ENCODE peak calls at places on chromosomes 16 and 17, in seven cellular contexts. N is activated naive CD8-positive, alpha-beta T cell treated with anti-CD3 and anti-CD28 coated beads, Interleukin-2, amount 50 U/mL, for 24 hours; W is ACHN; A is MCF 10A; U is NCI-H1436; X is stimulated activated CD8-positive, alpha-beta memory T cell treated with anti-CD3 and anti-CD28 coated beads, Interleukin-7, amount 100 ng/mL, for 1 hour; Z is H9. S is an unnamed sample.

GRCh38 chr16:81843243-81843582 is 64.1 kb downstream of the PLCG2 start:
- DNase-seq in Z (no peak), W (peak; percentile 17), A (no peak), N (no peak), X (no peak), U (no peak), S (no peak)

GRCh38 chr16:49345829-49346228 is 27.8 kb upstream of the C16orf78 start:
- DNase-seq in Z (no peak), W (peak; percentile 43), N (peak; percentile 8), U (no peak), X (no peak), A (peak; percentile 31), S (no peak)

GRCh38 chr16:57855188-57855587 is 52.9 kb upstream of the KIFC3 start:
- DNase-seq in N (no peak), X (no peak), A (no peak), Z (no peak), W (no peak), U (no peak), S (no peak)

GRCh38 chr16:48165961-48166578 is 10.3 kb upstream of the ABCC12 start:
- DNase-seq in U (no peak), A (peak; percentile 57), W (no peak), Z (no peak), X (no peak), N (no peak), S (peak; percentile 17)

GRCh38 chr16:85602402-85602801 is 10.7 kb upstream of the GSE1 start:
- DNase-seq in N (no peak), X (no peak), U (no peak), W (no peak), A (no peak), Z (no peak), S (no peak)

GRCh38 chr17:17151055-17151454 is 55.1 kb downstream of the PLD6 start:
- DNase-seq in W (peak; percentile 94), A (peak; percentile 88), N (no peak), X (no peak), U (no peak), Z (no peak), S (peak; percentile 90)

GRCh38 chr17:78988152-78988551 is 8.4 kb upstream of the LGALS3BP start:
- DNase-seq in U (no peak), A (no peak), X (no peak), N (no peak), Z (no peak), W (no peak), S (no peak)

GRCh38 chr16:28910046-28911031 is 14.7 kb downstream of the RABEP2 start:
- DNase-seq in A (peak; percentile 12), W (no peak), Z (no peak), U (no peak), X (no peak), N (no peak), S (peak; percentile 6)

GRCh38 chr16:10332301-10332700 is 53.6 kb upstream of the ATF7IP2 start:
- DNase-seq in Z (no peak), U (no peak), N (no peak), X (no peak), A (no peak), W (peak; percentile 19), S (no peak)

GRCh38 chr16:84700518-84701277 is 898 bp downstream of the USP10 start:
- DNase-seq in W (peak; percentile 50), N (peak; percentile 23), A (peak; percentile 38), X (no peak), U (no peak), Z (no peak), S (peak; percentile 29)

GRCh38 chr16:14071576-14072271 is 605 bp downstream of the MRTFB start:
- DNase-seq in X (peak; percentile 1), A (peak; percentile 13), W (peak; percentile 44), N (no peak), Z (peak; percentile 48), U (no peak), S (no peak)

GRCh38 chr17:59366040-59366757 is 34.7 kb downstream of the YPEL2 start:
- DNase-seq in X (no peak), A (no peak), Z (peak; percentile 95), W (no peak), U (no peak), N (no peak), S (no peak)

GRCh38 chr16:86824751-86825310 is 246.5 kb downstream of the FOXL1 start:
- DNase-seq in W (no peak), Z (peak; percentile 60), X (no peak), U (no peak), A (peak; percentile 96), N (no peak), S (peak; percentile 12)

GRCh38 chr16:70290949-70291519 is 1.7 kb upstream of the AARS1 start:
- DNase-seq in X (no peak), Z (no peak), A (no peak), W (no peak), N (no peak), U (no peak), S (peak; percentile 72)

GRCh38 chr16:50160495-50161164 is 7.5 kb downstream of the TENT4B start:
- DNase-seq in W (no peak), Z (no peak), X (no peak), A (no peak), U (no peak), N (no peak), S (peak; percentile 41)

GRCh38 chr17:81513669-81514484 is 1.3 kb upstream of the ACTG1 start:
- DNase-seq in W (peak; percentile 80), U (peak; percentile 59), X (no peak), N (peak; percentile 72), A (peak; percentile 81), Z (peak; percentile 83), S (peak; percentile 68)

GRCh38 chr17:35002876-35003551 is 22.7 kb downstream of the LIG3 start:
- DNase-seq in W (no peak), U (no peak), Z (no peak), N (no peak), A (no peak), X (no peak), S (peak; percentile 76)

GRCh38 chr17:78343433-78344201 is 16.3 kb downstream of the SOCS3 start:
- DNase-seq in Z (peak; percentile 59), A (peak; percentile 47), W (no peak), U (no peak), X (no peak), N (peak; percentile 67), S (no peak)

GRCh38 chr16:14056970-14057369 is 14.1 kb upstream of the MRTFB start:
- DNase-seq in W (no peak), X (no peak), U (no peak), Z (no peak), A (no peak), N (no peak), S (no peak)

GRCh38 chr16:476039-476438 is 50.6 kb downstream of the RAB11FIP3 start:
- DNase-seq in A (no peak), U (no peak), W (no peak), Z (no peak), N (no peak), X (no peak), S (no peak)

GRCh38 chr17:36133629-36134259 is 30.1 kb downstream of the CCL4 start:
- DNase-seq in A (peak; percentile 44), U (no peak), X (no peak), N (no peak), W (no peak), Z (no peak), S (no peak)

GRCh38 chr16:85395207-85395912 is 217.8 kb upstream of the GSE1 start:
- DNase-seq in W (peak; percentile 99), N (no peak), X (no peak), U (peak; percentile 80), Z (no peak), A (peak; percentile 99), S (peak; percentile 98)

GRCh38 chr17:42387221-42387657 is 1.0 kb downstream of the STAT3 start:
- DNase-seq in U (no peak), X (no peak), N (no peak), W (no peak), Z (no peak), A (peak; percentile 92), S (peak; percentile 74)

GRCh38 chr17:6069611-6070279 is 434 bp upstream of the WSCD1 start:
- DNase-seq in W (peak; percentile 6), X (no peak), Z (no peak), U (no peak), A (no peak), N (no peak), S (no peak)

GRCh38 chr17:5139454-5139725 is 23.6 kb downstream of the USP6 start:
- DNase-seq in N (no peak), A (no peak), X (no peak), W (no peak), U (no peak), Z (no peak), S (no peak)

S was measured in IMR-90.